ENCODE peak calls at places on chromosome 1, in four cellular contexts. One of them, this sample, is unnamed.
A peak's percentile ranks its signal among the peaks of the same experiment; 100 is the strongest.

GRCh38 chr1:200558866-200559459 is 61.6 kb downstream of the KIF14 start:
- DNase-seq in GOT3: no peak
- DNase-seq in LHCN-M2: peak; percentile 50
- DNase-seq in left ventricle myocardium inferior: no peak
- DNase-seq in this sample: no peak

GRCh38 chr1:37795340-37796110 is 1.9 kb downstream of the MANEAL start:
- DNase-seq in GOT3: no peak
- DNase-seq in LHCN-M2: peak; percentile 14
- DNase-seq in left ventricle myocardium inferior: peak; percentile 53
- DNase-seq in this sample: no peak

GRCh38 chr1:93221913-93222312 is 41.4 kb downstream of the CCDC18 start:
- DNase-seq in GOT3: no peak
- DNase-seq in LHCN-M2: no peak
- DNase-seq in left ventricle myocardium inferior: no peak
- DNase-seq in this sample: no peak

GRCh38 chr1:60972841-60973364 is 109.5 kb upstream of the NFIA start:
- DNase-seq in GOT3: no peak
- DNase-seq in LHCN-M2: peak; percentile 88
- DNase-seq in left ventricle myocardium inferior: no peak
- DNase-seq in this sample: no peak

GRCh38 chr1:219660666-219661463 is 48.0 kb upstream of the ZC3H11B start:
- DNase-seq in GOT3: no peak
- DNase-seq in LHCN-M2: peak; percentile 85
- DNase-seq in left ventricle myocardium inferior: peak; percentile 91
- DNase-seq in this sample: no peak

GRCh38 chr1:222299524-222299923 is 248.4 kb downstream of the HHIPL2 start:
- DNase-seq in GOT3: no peak
- DNase-seq in LHCN-M2: no peak
- DNase-seq in left ventricle myocardium inferior: no peak
- DNase-seq in this sample: no peak

GRCh38 chr1:202351725-202352124 is 3.2 kb downstream of the PPP1R12B start:
- DNase-seq in GOT3: no peak
- DNase-seq in LHCN-M2: no peak
- DNase-seq in left ventricle myocardium inferior: no peak
- DNase-seq in this sample: no peak

GRCh38 chr1:7915826-7916225 is 24.8 kb downstream of the TNFRSF9 start:
- DNase-seq in GOT3: no peak
- DNase-seq in LHCN-M2: no peak
- DNase-seq in left ventricle myocardium inferior: no peak
- DNase-seq in this sample: no peak

GRCh38 chr1:226993676-226994356 is 53.7 kb downstream of the COQ8A start:
- DNase-seq in GOT3: no peak
- DNase-seq in LHCN-M2: no peak
- DNase-seq in left ventricle myocardium inferior: peak; percentile 33
- DNase-seq in this sample: no peak

GRCh38 chr1:104072915-104073371 is 323.2 kb downstream of the AMY1C start:
- DNase-seq in GOT3: no peak
- DNase-seq in LHCN-M2: no peak
- DNase-seq in left ventricle myocardium inferior: no peak
- DNase-seq in this sample: no peak

GRCh38 chr1:39501666-39502065 is 10.2 kb downstream of the BMP8A start:
- DNase-seq in GOT3: peak; percentile 49
- DNase-seq in LHCN-M2: peak; percentile 92
- DNase-seq in left ventricle myocardium inferior: no peak
- DNase-seq in this sample: no peak

GRCh38 chr1:110477041-110477440 is 26.1 kb downstream of the PROK1 start:
- DNase-seq in GOT3: no peak
- DNase-seq in LHCN-M2: peak; percentile 56
- DNase-seq in left ventricle myocardium inferior: no peak
- DNase-seq in this sample: no peak

GRCh38 chr1:63322944-63323865 is 838 bp downstream of the FOXD3 start:
- DNase-seq in GOT3: no peak
- DNase-seq in LHCN-M2: no peak
- DNase-seq in left ventricle myocardium inferior: no peak
- DNase-seq in this sample: peak; percentile 39

GRCh38 chr1:104878203-104878911 is 1128.7 kb downstream of the AMY1C start:
- DNase-seq in GOT3: no peak
- DNase-seq in LHCN-M2: no peak
- DNase-seq in left ventricle myocardium inferior: no peak
- DNase-seq in this sample: no peak

GRCh38 chr1:226643701-226644540 is 95.2 kb downstream of the ITPKB start:
- DNase-seq in GOT3: no peak
- DNase-seq in LHCN-M2: no peak
- DNase-seq in left ventricle myocardium inferior: peak; percentile 11
- DNase-seq in this sample: no peak

GRCh38 chr1:66998972-66999371 is 55.0 kb downstream of the SLC35D1 start:
- DNase-seq in GOT3: no peak
- DNase-seq in LHCN-M2: peak; percentile 29
- DNase-seq in left ventricle myocardium inferior: no peak
- DNase-seq in this sample: no peak

GRCh38 chr1:10402729-10403274 is 3.9 kb downstream of the PGD start:
- DNase-seq in GOT3: no peak
- DNase-seq in LHCN-M2: peak; percentile 73
- DNase-seq in left ventricle myocardium inferior: no peak
- DNase-seq in this sample: no peak

GRCh38 chr1:182071924-182072323 is 10.4 kb upstream of the ZNF648 start:
- DNase-seq in GOT3: no peak
- DNase-seq in LHCN-M2: no peak
- DNase-seq in left ventricle myocardium inferior: no peak
- DNase-seq in this sample: no peak

GRCh38 chr1:41349361-41350054 is 11.7 kb upstream of the FOXO6 start:
- DNase-seq in GOT3: no peak
- DNase-seq in LHCN-M2: no peak
- DNase-seq in left ventricle myocardium inferior: no peak
- DNase-seq in this sample: no peak

GRCh38 chr1:38564946-38565570 is 294.5 kb downstream of the RRAGC start:
- DNase-seq in GOT3: no peak
- DNase-seq in LHCN-M2: no peak
- DNase-seq in left ventricle myocardium inferior: no peak
- DNase-seq in this sample: no peak

GRCh38 chr1:58764294-58764978 is 19.4 kb downstream of the JUN start:
- DNase-seq in GOT3: no peak
- DNase-seq in LHCN-M2: peak; percentile 87
- DNase-seq in left ventricle myocardium inferior: no peak
- DNase-seq in this sample: no peak

This sample was measured in NCI-H774.